ENCODE peak calls at places on chromosomes 6 and 20, in eight cellular contexts. One of them, this sample, is unnamed. For H3K4me1 and H3K27me3, the result is how much of the 10 kb centered on the place peaks cover.

GRCh38 chr6:74967821-74968220 is 238.0 kb downstream of the COL12A1 start:
- DNase-seq in GM23338: peak
- DNase-seq in MM.1S: no peak
- DNase-seq in neural progenitor cell: no peak
- DNase-seq in HCT116: no peak
- DNase-seq in hepatocyte: no peak
- DNase-seq in GM23248: no peak
- DNase-seq in SK-N-SH: no peak
- DNase-seq in this sample: no peak

GRCh38 chr20:34703573-34704176 is 469 bp upstream of the TP53INP2 start:
- DNase-seq in HCT116: no peak
- DNase-seq in GM23338: peak
- DNase-seq in SK-N-SH: peak
- DNase-seq in hepatocyte: peak
- DNase-seq in GM23248: peak
- DNase-seq in MM.1S: peak
- DNase-seq in neural progenitor cell: peak
- DNase-seq in this sample: peak

GRCh38 chr6:137210903-137211302 is 8.3 kb downstream of the IFNGR1 start:
- DNase-seq in SK-N-SH: no peak
- DNase-seq in neural progenitor cell: no peak
- DNase-seq in MM.1S: no peak
- DNase-seq in HCT116: no peak
- DNase-seq in GM23338: no peak
- DNase-seq in hepatocyte: no peak
- DNase-seq in GM23248: peak
- DNase-seq in this sample: no peak

GRCh38 chr20:3203315-3204123 is 963 bp downstream of the DDRGK1 start:
- DNase-seq in MM.1S: peak
- DNase-seq in GM23248: peak
- DNase-seq in GM23338: peak
- DNase-seq in HCT116: no peak
- DNase-seq in neural progenitor cell: peak
- DNase-seq in SK-N-SH: peak
- DNase-seq in hepatocyte: peak
- DNase-seq in this sample: peak

GRCh38 chr20:6636209-6637159 is 131.0 kb upstream of the BMP2 start:
- DNase-seq in MM.1S: peak
- DNase-seq in neural progenitor cell: peak
- DNase-seq in SK-N-SH: peak
- DNase-seq in GM23248: peak
- DNase-seq in HCT116: no peak
- DNase-seq in GM23338: peak
- DNase-seq in hepatocyte: peak
- DNase-seq in this sample: peak

GRCh38 chr20:18138639-18139583 is 1.2 kb downstream of the KAT14 start:
- DNase-seq in HCT116: no peak
- DNase-seq in neural progenitor cell: no peak
- DNase-seq in MM.1S: no peak
- DNase-seq in GM23248: peak
- DNase-seq in SK-N-SH: no peak
- DNase-seq in GM23338: no peak
- DNase-seq in hepatocyte: peak
- DNase-seq in this sample: no peak

GRCh38 chr6:159978291-159979135 is 9.6 kb downstream of the IGF2R start:
- DNase-seq in SK-N-SH: no peak
- DNase-seq in GM23248: no peak
- DNase-seq in HCT116: no peak
- DNase-seq in GM23338: peak
- DNase-seq in MM.1S: peak
- DNase-seq in hepatocyte: no peak
- DNase-seq in neural progenitor cell: peak
- DNase-seq in this sample: peak

GRCh38 chr6:163133017-163133416 is 281.5 kb upstream of the QKI start:
- DNase-seq in hepatocyte: no peak
- DNase-seq in neural progenitor cell: no peak
- DNase-seq in HCT116: no peak
- DNase-seq in SK-N-SH: no peak
- DNase-seq in MM.1S: no peak
- DNase-seq in GM23338: peak
- DNase-seq in GM23248: no peak
- DNase-seq in this sample: no peak

GRCh38 chr6:44256291-44257006 is 879 bp downstream of the SLC35B2 start:
- DNase-seq in HCT116: no peak
- DNase-seq in GM23248: no peak
- DNase-seq in SK-N-SH: no peak
- DNase-seq in neural progenitor cell: no peak
- DNase-seq in MM.1S: peak
- DNase-seq in hepatocyte: no peak
- DNase-seq in GM23338: peak
- DNase-seq in this sample: peak

GRCh38 chr6:28771401-28772267 is 152.2 kb downstream of the TRIM27 start:
- DNase-seq in GM23248: no peak
- DNase-seq in hepatocyte: no peak
- DNase-seq in GM23338: peak
- DNase-seq in HCT116: no peak
- DNase-seq in MM.1S: no peak
- DNase-seq in SK-N-SH: no peak
- DNase-seq in neural progenitor cell: peak
- DNase-seq in this sample: no peak

GRCh38 chr20:18004389-18005031 is 35.7 kb downstream of the MGME1 start:
- DNase-seq in hepatocyte: no peak
- DNase-seq in HCT116: no peak
- DNase-seq in GM23248: no peak
- DNase-seq in SK-N-SH: no peak
- DNase-seq in MM.1S: no peak
- DNase-seq in neural progenitor cell: no peak
- DNase-seq in GM23338: no peak
- DNase-seq in this sample: no peak

GRCh38 chr6:3247255-3248146 is 11.2 kb upstream of the PSMG4 start:
- DNase-seq in HCT116: no peak
- DNase-seq in hepatocyte: peak
- DNase-seq in neural progenitor cell: peak
- DNase-seq in GM23338: peak
- DNase-seq in SK-N-SH: peak
- DNase-seq in MM.1S: no peak
- DNase-seq in GM23248: peak
- DNase-seq in this sample: peak

GRCh38 chr6:17884501-17885039 is 102.9 kb downstream of the KIF13A start:
- DNase-seq in neural progenitor cell: no peak
- DNase-seq in SK-N-SH: no peak
- DNase-seq in HCT116: no peak
- DNase-seq in GM23338: no peak
- DNase-seq in GM23248: peak
- DNase-seq in MM.1S: peak
- DNase-seq in hepatocyte: no peak
- DNase-seq in this sample: no peak

GRCh38 chr6:81624443-81624842 is 128.0 kb downstream of the TENT5A start:
- DNase-seq in neural progenitor cell: no peak
- DNase-seq in GM23248: no peak
- DNase-seq in GM23338: no peak
- DNase-seq in hepatocyte: no peak
- DNase-seq in MM.1S: no peak
- DNase-seq in SK-N-SH: no peak
- DNase-seq in HCT116: no peak
- DNase-seq in this sample: no peak

GRCh38 chr20:53195882-53196610 is 223.9 kb downstream of the TSHZ2 start:
- DNase-seq in SK-N-SH: no peak
- DNase-seq in GM23338: no peak
- DNase-seq in MM.1S: no peak
- DNase-seq in hepatocyte: no peak
- DNase-seq in GM23248: peak
- DNase-seq in HCT116: no peak
- DNase-seq in neural progenitor cell: no peak
- DNase-seq in this sample: no peak

GRCh38 chr6:94559829-94560537 is 1017.4 kb upstream of the MANEA start:
- DNase-seq in hepatocyte: no peak
- DNase-seq in GM23338: no peak
- DNase-seq in SK-N-SH: no peak
- DNase-seq in MM.1S: no peak
- DNase-seq in GM23248: no peak
- DNase-seq in HCT116: no peak
- DNase-seq in neural progenitor cell: no peak
- DNase-seq in this sample: no peak

DNA sequence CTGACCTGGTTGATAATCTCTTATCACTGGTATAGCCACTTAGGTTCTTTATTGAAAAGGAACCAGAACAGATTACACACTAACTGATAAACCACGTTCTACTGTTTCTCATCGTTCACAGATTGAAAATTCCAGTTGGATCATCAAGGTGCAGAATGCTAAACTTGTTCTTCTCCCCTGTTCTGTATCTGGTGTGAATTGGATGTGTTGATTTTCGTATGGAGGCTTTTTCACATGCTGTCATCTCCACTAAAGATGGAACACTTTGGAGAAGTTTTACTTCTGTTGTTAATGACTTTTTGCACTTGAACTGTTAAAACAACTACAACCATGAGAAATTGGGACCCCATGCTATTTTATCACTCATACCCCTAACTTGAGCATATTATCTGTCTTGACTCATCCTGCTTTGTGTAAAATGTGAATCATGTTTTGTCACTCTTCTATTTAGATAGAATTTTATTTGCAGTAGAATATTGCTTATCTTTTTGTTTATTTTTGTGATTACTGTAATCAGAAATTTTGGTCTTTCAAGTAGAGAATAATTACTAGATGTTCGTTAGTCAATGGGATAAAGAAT is 17.5 kb downstream of the VAPB start:
- DNase-seq in hepatocyte: no peak
- DNase-seq in neural progenitor cell: no peak
- DNase-seq in HCT116: no peak
- DNase-seq in GM23338: no peak
- DNase-seq in SK-N-SH: no peak
- DNase-seq in MM.1S: no peak
- DNase-seq in GM23248: peak
- DNase-seq in this sample: peak
- H3K4me1 ChIP-seq in hepatocyte: under half
- H3K4me1 ChIP-seq in neural progenitor cell: under half
- H3K4me1 ChIP-seq in HCT116: under half
- H3K4me1 ChIP-seq in GM23338: under half
- H3K4me1 ChIP-seq in SK-N-SH: under half
- H3K4me1 ChIP-seq in MM.1S: under half
- H3K4me1 ChIP-seq in GM23248: under half
- H3K4me1 ChIP-seq in this sample: under half

DNA sequence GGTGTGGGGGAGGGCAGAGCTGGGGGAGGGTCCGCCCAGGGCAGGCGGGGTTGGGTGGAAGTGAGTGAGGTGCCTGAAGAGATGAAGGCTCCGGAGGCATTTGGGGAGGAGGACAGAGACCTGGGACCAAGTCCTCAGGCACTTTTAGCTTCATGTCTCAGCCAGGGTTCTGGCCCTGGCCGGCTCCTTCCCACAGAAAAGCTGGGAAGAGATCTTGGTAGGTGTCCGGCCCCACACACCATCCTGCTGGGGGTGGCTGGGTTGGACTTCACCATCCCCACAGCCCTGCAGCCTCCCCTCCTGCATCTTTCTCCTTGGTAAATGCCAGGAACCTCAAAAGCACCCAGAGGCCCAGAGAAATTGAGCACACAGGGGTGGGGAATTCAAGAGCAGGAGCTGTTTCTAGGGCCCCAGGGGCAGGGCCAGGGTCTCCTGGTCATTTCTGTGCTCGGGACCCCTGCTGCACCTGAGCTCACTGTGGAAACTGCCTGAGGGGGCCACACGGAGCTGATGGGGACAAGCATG is 93.7 kb upstream of the BHLHE23 start:
- DNase-seq in hepatocyte: no peak
- DNase-seq in MM.1S: no peak
- DNase-seq in HCT116: no peak
- DNase-seq in GM23338: no peak
- DNase-seq in SK-N-SH: no peak
- DNase-seq in GM23248: no peak
- DNase-seq in neural progenitor cell: no peak
- DNase-seq in this sample: no peak
- H3K27me3 ChIP-seq in hepatocyte: under half
- H3K27me3 ChIP-seq in MM.1S: half or more
- H3K27me3 ChIP-seq in HCT116: under half
- H3K27me3 ChIP-seq in GM23338: half or more
- H3K27me3 ChIP-seq in SK-N-SH: under half
- H3K27me3 ChIP-seq in GM23248: under half
- H3K27me3 ChIP-seq in neural progenitor cell: half or more
- H3K27me3 ChIP-seq in this sample: under half

DNA sequence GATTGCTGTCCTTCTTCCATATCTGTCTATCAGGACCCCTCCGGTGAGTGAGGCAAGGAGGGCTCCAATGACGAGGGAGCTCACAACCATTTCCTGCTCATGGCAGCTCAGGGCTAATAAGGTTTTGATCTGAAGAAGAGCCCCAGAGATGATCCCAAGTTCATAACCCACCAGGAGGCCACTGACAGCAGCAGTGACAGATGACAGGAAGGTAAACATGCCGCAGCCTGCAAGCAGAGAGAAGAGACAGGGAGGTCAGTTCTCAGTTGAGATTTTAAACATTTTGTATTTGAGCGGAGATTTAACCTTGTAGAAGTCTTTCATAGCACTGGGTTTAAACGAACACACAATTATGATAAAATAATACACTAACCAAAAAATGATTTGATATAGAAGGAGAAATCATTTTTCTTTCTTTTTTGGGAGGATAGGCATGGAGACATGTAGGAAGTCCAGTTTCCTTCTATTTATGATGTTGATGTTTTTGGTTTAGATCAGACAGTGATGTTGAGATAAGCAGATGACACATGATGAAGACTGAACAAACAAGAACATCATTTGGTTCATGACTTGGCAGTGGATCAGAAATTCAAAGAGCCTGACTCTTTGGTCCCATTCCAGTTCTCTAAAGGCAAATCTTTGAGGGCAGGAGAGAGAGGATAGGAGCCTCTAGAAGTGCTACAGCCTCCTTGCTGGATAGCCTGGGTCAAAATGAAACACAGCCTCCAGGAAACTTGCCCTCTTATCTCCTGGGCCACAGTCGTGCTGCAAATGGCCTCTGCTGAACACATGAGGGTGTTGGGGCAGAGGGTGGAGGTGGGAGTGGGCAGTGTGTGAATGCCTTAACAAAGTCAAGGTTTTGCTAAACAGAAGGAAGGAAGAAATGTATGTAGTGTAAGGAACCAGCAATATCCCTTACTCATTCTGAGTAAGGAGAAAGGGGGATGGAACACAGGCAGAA is 22.6 kb downstream of the SLC2A12 start:
- DNase-seq in GM23338: no peak
- DNase-seq in MM.1S: no peak
- DNase-seq in neural progenitor cell: no peak
- DNase-seq in HCT116: no peak
- DNase-seq in hepatocyte: no peak
- DNase-seq in GM23248: peak
- DNase-seq in SK-N-SH: peak
- DNase-seq in this sample: peak
- TF ChIP-seq EZH2phosphoT487 in GM23338: no peak
- TF ChIP-seq EZH2phosphoT487 in MM.1S: no peak
- TF ChIP-seq EZH2phosphoT487 in neural progenitor cell: no peak
- TF ChIP-seq EZH2phosphoT487 in HCT116: no peak
- TF ChIP-seq EZH2phosphoT487 in hepatocyte: no peak
- TF ChIP-seq EZH2phosphoT487 in GM23248: no peak
- TF ChIP-seq EZH2phosphoT487 in SK-N-SH: no peak
- TF ChIP-seq EZH2phosphoT487 in this sample: no peak

DNA sequence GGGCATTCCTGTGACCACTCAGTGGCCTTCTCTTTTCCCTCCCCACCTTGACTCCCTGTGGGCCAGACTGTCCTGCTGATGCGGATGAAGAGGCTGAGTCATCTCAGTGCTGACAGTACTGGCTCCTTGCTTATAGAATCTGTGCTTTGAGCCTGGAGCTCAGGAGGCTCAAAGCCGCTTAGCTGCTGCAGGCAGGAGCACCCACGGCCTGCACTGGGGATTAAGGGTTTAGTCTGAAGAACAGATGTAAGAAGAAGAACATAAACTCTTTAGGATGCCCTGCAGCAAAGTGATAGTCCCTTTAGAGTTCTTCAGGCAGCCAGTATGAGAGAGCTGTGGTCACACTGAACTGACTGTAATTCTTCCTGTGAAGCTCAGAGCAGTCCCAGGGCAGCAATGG is 642.0 kb upstream of the CHD6 start:
- DNase-seq in HCT116: no peak
- DNase-seq in MM.1S: no peak
- DNase-seq in hepatocyte: peak
- DNase-seq in SK-N-SH: no peak
- DNase-seq in neural progenitor cell: peak
- DNase-seq in GM23248: no peak
- DNase-seq in GM23338: no peak
- DNase-seq in this sample: no peak
- H3K4me1 ChIP-seq in HCT116: under half
- H3K4me1 ChIP-seq in MM.1S: under half
- H3K4me1 ChIP-seq in hepatocyte: under half
- H3K4me1 ChIP-seq in SK-N-SH: under half
- H3K4me1 ChIP-seq in neural progenitor cell: under half
- H3K4me1 ChIP-seq in GM23248: under half
- H3K4me1 ChIP-seq in GM23338: under half
- H3K4me1 ChIP-seq in this sample: under half

This sample was measured in PC-3.